ENCODE peak calls at places on chromosomes 4 and X, in five cellular contexts. R is left lobe of liver, D is AG10803, A is HTR-8/SVneo, K is COR-L47. B is an unnamed sample.

GRCh38 chrX:71870337-71871098 is 40.1 kb upstream of the NHSL2 start:
- DNase-seq in R (no peak), D (no peak), A (peak; percentile 41), K (no peak), B (peak; percentile 5)

GRCh38 chrX:133594156-133594555 is 178.9 kb upstream of the GPC4 start:
- DNase-seq in R (no peak), D (no peak), A (no peak), K (no peak), B (peak; percentile 22)

GRCh38 chr4:5640096-5640495 is 68.3 kb downstream of the EVC2 start:
- DNase-seq in R (no peak), D (no peak), A (no peak), K (no peak), B (no peak)

GRCh38 chr4:1612278-1613098 is 71.6 kb downstream of the FAM53A start:
- DNase-seq in R (no peak), D (no peak), A (no peak), K (no peak), B (no peak)

GRCh38 chr4:140940589-140940988 is 184.4 kb upstream of the TBC1D9 start:
- DNase-seq in R (no peak), D (no peak), A (no peak), K (no peak), B (no peak)

GRCh38 chr4:126986828-126987227 is 645.9 kb upstream of the INTU start:
- DNase-seq in R (no peak), D (peak; percentile 29), A (no peak), K (no peak), B (peak; percentile 58)

GRCh38 chr4:139849219-139849618 is 183.6 kb downstream of the MGST2 start:
- DNase-seq in R (no peak), D (no peak), A (no peak), K (peak; percentile 51), B (no peak)

GRCh38 chrX:57906790-57907189 is 3.5 kb downstream of the ZXDA start:
- DNase-seq in R (no peak), D (peak; percentile 79), A (no peak), K (no peak), B (peak; percentile 73)

GRCh38 chr4:51836531-51836930 is 6.4 kb upstream of the DCUN1D4 start:
- DNase-seq in R (no peak), D (no peak), A (no peak), K (no peak), B (peak; percentile 13)

GRCh38 chrX:69031971-69032391 is 133.3 kb downstream of the PJA1 start:
- DNase-seq in R (no peak), D (no peak), A (no peak), K (no peak), B (peak; percentile 28)

GRCh38 chrX:38839269-38839668 is 38.0 kb downstream of the MID1IP1 start:
- DNase-seq in R (no peak), D (no peak), A (no peak), K (no peak), B (no peak)

GRCh38 chrX:45479196-45479834 is 278.6 kb upstream of the DIPK2B start:
- DNase-seq in R (no peak), D (peak; percentile 92), A (peak; percentile 3), K (no peak), B (peak; percentile 86)

GRCh38 chrX:155143959-155144548 is 72.2 kb upstream of the VBP1 start:
- DNase-seq in R (no peak), D (no peak), A (no peak), K (no peak), B (no peak)

GRCh38 chr4:176052744-176053143 is 12.9 kb upstream of the WDR17 start:
- DNase-seq in R (no peak), D (no peak), A (no peak), K (no peak), B (no peak)

GRCh38 chr4:62260256-62260655 is 1060.1 kb downstream of the ADGRL3 start:
- DNase-seq in R (no peak), D (no peak), A (no peak), K (no peak), B (no peak)

GRCh38 chr4:124478518-124478917 is 234.0 kb downstream of the ANKRD50 start:
- DNase-seq in R (no peak), D (no peak), A (no peak), K (no peak), B (no peak)

GRCh38 chrX:124665878-124666425 is 319.6 kb downstream of the SH2D1A start:
- DNase-seq in R (no peak), D (no peak), A (no peak), K (no peak), B (no peak)

GRCh38 chr4:149952101-149952500 is 126.1 kb upstream of the DCLK2 start:
- DNase-seq in R (no peak), D (no peak), A (no peak), K (no peak), B (no peak)